ENCODE peak calls at places on chromosome 9, in eight cellular contexts. A is choroid plexus epithelial cell, M is hypothalamus, E is T-helper 1 cell, Q is HFFc6, W is GM12891, I is adipocyte, L is T-helper 2 cell. Y is an unnamed sample.

GRCh38 chr9:114696814-114697544 is 15.0 kb upstream of the TEX48 start:
- DNase-seq in A (peak; percentile 34), L (peak; percentile 7), I (peak; percentile 38), Q (no peak), E (no peak), M (no peak), W (peak; percentile 34), Y (no peak)

GRCh38 chr9:81634915-81635516 is 54.3 kb downstream of the TLE1 start:
- DNase-seq in M (no peak), E (no peak), Q (peak; percentile 11), L (no peak), A (peak; percentile 14), I (peak; percentile 60), W (no peak), Y (no peak)

GRCh38 chr9:113520109-113520642 is 56.6 kb downstream of the RGS3 start:
- DNase-seq in M (no peak), A (no peak), Q (no peak), W (no peak), L (peak; percentile 88), E (peak; percentile 45), I (no peak), Y (no peak)

GRCh38 chr9:77236693-77237092 is 59.4 kb downstream of the VPS13A start:
- DNase-seq in M (no peak), A (no peak), L (no peak), E (no peak), W (no peak), I (no peak), Q (no peak), Y (no peak)

GRCh38 chr9:116800885-116801284 is 113.8 kb downstream of the TRIM32 start:
- DNase-seq in Q (no peak), M (no peak), W (no peak), A (no peak), I (no peak), E (no peak), L (no peak), Y (no peak)

GRCh38 chr9:7370378-7370777 is 429.2 kb downstream of the DMAC1 start:
- DNase-seq in L (no peak), I (no peak), E (no peak), M (peak; percentile 1), A (no peak), W (no peak), Q (no peak), Y (no peak)

GRCh38 chr9:35522189-35522588 is 32.3 kb downstream of the RUSC2 start:
- DNase-seq in L (no peak), A (no peak), I (no peak), M (no peak), Q (no peak), E (no peak), W (no peak), Y (no peak)

GRCh38 chr9:133074111-133074651 is 12.4 kb downstream of the CEL start:
- DNase-seq in W (no peak), I (peak; percentile 40), M (no peak), E (no peak), Q (peak; percentile 46), A (peak; percentile 40), L (no peak), Y (no peak)

GRCh38 chr9:128940271-128940921 is 7.0 kb downstream of the DOLK start:
- DNase-seq in A (no peak), Q (no peak), E (no peak), W (no peak), I (no peak), L (no peak), M (no peak), Y (no peak)

Y was measured in 8988T.